ENCODE peak calls at places on chromosome 3, in six cellular contexts. V is SW480, K is nephron progenitor cell, P is stromal cell of bone marrow, E is mesenchymal stem cell, Z is nucleus accumbens. S is an unnamed sample.

GRCh38 chr3:105553851-105554250 is 187.1 kb downstream of the ALCAM start:
- DNase-seq in V (no peak), K (no peak), P (peak; percentile 28), E (no peak), Z (no peak), S (no peak)

GRCh38 chr3:182484682-182485081 is 308.6 kb upstream of the ATP11B start:
- DNase-seq in V (no peak), K (peak; percentile 11), P (no peak), E (no peak), Z (no peak), S (peak; percentile 9)

GRCh38 chr3:177420643-177421042 is 223.4 kb upstream of the TBL1XR1 start:
- DNase-seq in V (no peak), K (no peak), P (no peak), E (peak; percentile 71), Z (no peak), S (no peak)

GRCh38 chr3:100401674-100402036 is 316 bp downstream of the LNP1 start:
- DNase-seq in V (peak; percentile 48), K (peak; percentile 37), P (no peak), E (no peak), Z (no peak), S (peak; percentile 64)

GRCh38 chr3:172217877-172218276 is 178.5 kb downstream of the FNDC3B start:
- DNase-seq in V (no peak), K (no peak), P (peak; percentile 24), E (no peak), Z (no peak), S (no peak)

GRCh38 chr3:194083253-194084224 is 52.4 kb upstream of the HES1 start:
- DNase-seq in V (no peak), K (no peak), P (no peak), E (peak; percentile 37), Z (no peak), S (no peak)

GRCh38 chr3:52246264-52246620 is 683 bp downstream of the PPM1M start:
- DNase-seq in V (no peak), K (no peak), P (no peak), E (no peak), Z (no peak), S (peak; percentile 45)

GRCh38 chr3:150508401-150508800 is 37.9 kb downstream of the SERP1 start:
- DNase-seq in V (no peak), K (no peak), P (no peak), E (no peak), Z (no peak), S (no peak)

GRCh38 chr3:152641198-152641597 is 193.7 kb upstream of the P2RY1 start:
- DNase-seq in V (no peak), K (no peak), P (no peak), E (no peak), Z (no peak), S (no peak)

GRCh38 chr3:131708216-131708615 is 205.4 kb upstream of the MRPL3 start:
- DNase-seq in V (no peak), K (no peak), P (no peak), E (no peak), Z (no peak), S (no peak)

GRCh38 chr3:124492824-124493223 is 237.4 kb upstream of the UMPS start:
- DNase-seq in V (peak; percentile 90), K (peak; percentile 13), P (peak; percentile 16), E (peak; percentile 20), Z (peak; percentile 17), S (peak; percentile 93)

GRCh38 chr3:50375200-50375931 is 16.0 kb upstream of the TMEM115 start:
- DNase-seq in V (no peak), K (no peak), P (no peak), E (no peak), Z (no peak), S (no peak)

GRCh38 chr3:39075910-39076309 is 24.1 kb downstream of the WDR48 start:
- DNase-seq in V (no peak), K (no peak), P (no peak), E (no peak), Z (no peak), S (no peak)

GRCh38 chr3:17442332-17443049 is 299.9 kb downstream of the TBC1D5 start:
- DNase-seq in V (peak; percentile 29), K (no peak), P (peak; percentile 33), E (peak; percentile 16), Z (no peak), S (no peak)

GRCh38 chr3:186589115-186589514 is 18.6 kb downstream of the DNAJB11 start:
- DNase-seq in V (no peak), K (no peak), P (no peak), E (peak; percentile 10), Z (no peak), S (peak; percentile 59)

GRCh38 chr3:184358140-184358767 is 3.2 kb downstream of the CLCN2 start:
- DNase-seq in V (no peak), K (no peak), P (no peak), E (no peak), Z (no peak), S (no peak)

GRCh38 chr3:51501833-51502561 is 2.2 kb upstream of the DCAF1 start:
- DNase-seq in V (peak; percentile 55), K (peak; percentile 87), P (peak; percentile 49), E (peak; percentile 77), Z (peak; percentile 53), S (peak; percentile 58)

GRCh38 chr3:127690106-127690505 is 17.4 kb downstream of the ABTB1 start:
- DNase-seq in V (peak; percentile 57), K (no peak), P (peak; percentile 28), E (peak; percentile 45), Z (no peak), S (no peak)

GRCh38 chr3:72177075-72178050 is 392.4 kb upstream of the PROK2 start:
- DNase-seq in V (peak; percentile 37), K (peak; percentile 50), P (no peak), E (no peak), Z (no peak), S (peak; percentile 1)

GRCh38 chr3:183117046-183117445 is 17.8 kb upstream of the MCCC1 start:
- DNase-seq in V (no peak), K (no peak), P (no peak), E (no peak), Z (no peak), S (no peak)

GRCh38 chr3:66297917-66298316 is 77.1 kb downstream of the SLC25A26 start:
- DNase-seq in V (no peak), K (no peak), P (peak; percentile 86), E (peak; percentile 33), Z (no peak), S (no peak)

GRCh38 chr3:25277503-25277902 is 150.6 kb upstream of the RARB start:
- DNase-seq in V (no peak), K (no peak), P (no peak), E (no peak), Z (no peak), S (no peak)

GRCh38 chr3:177820683-177821316 is 623.5 kb upstream of the TBL1XR1 start:
- DNase-seq in V (no peak), K (no peak), P (no peak), E (peak; percentile 44), Z (no peak), S (no peak)

GRCh38 chr3:67033091-67033490 is 35.0 kb downstream of the KBTBD8 start:
- DNase-seq in V (no peak), K (no peak), P (no peak), E (no peak), Z (no peak), S (no peak)

GRCh38 chr3:99686955-99687612 is 48.7 kb downstream of the COL8A1 start:
- DNase-seq in V (peak; percentile 30), K (peak; percentile 73), P (peak; percentile 37), E (peak; percentile 74), Z (peak; percentile 3), S (peak; percentile 76)

GRCh38 chr3:85312326-85312725 is 353.5 kb downstream of the CADM2 start:
- DNase-seq in V (no peak), K (no peak), P (no peak), E (no peak), Z (no peak), S (no peak)

GRCh38 chr3:72137865-72138861 is 353.2 kb upstream of the PROK2 start:
- DNase-seq in V (no peak), K (no peak), P (no peak), E (no peak), Z (no peak), S (no peak)

GRCh38 chr3:108091498-108092259 is 848 bp upstream of the CD47 start:
- DNase-seq in V (no peak), K (no peak), P (no peak), E (no peak), Z (no peak), S (peak; percentile 65)

GRCh38 chr3:182814419-182815160 is 21.3 kb downstream of the ATP11B start:
- DNase-seq in V (no peak), K (no peak), P (no peak), E (no peak), Z (no peak), S (peak; percentile 53)

GRCh38 chr3:147925272-147925671 is 516.1 kb downstream of the ZIC1 start:
- DNase-seq in V (no peak), K (no peak), P (no peak), E (no peak), Z (no peak), S (no peak)

GRCh38 chr3:102156426-102156825 is 278.4 kb upstream of the ZPLD1 start:
- DNase-seq in V (peak; percentile 5), K (no peak), P (peak; percentile 84), E (peak; percentile 91), Z (no peak), S (peak; percentile 87)

GRCh38 chr3:112561085-112561692 is 573 bp downstream of the ATG3 start:
- DNase-seq in V (peak; percentile 74), K (peak; percentile 64), P (peak; percentile 77), E (peak; percentile 93), Z (peak; percentile 71), S (peak; percentile 85)

GRCh38 chr3:142270407-142270806 is 45.0 kb upstream of the GK5 start:
- DNase-seq in V (no peak), K (no peak), P (no peak), E (no peak), Z (no peak), S (no peak)

GRCh38 chr3:191094057-191094456 is 105.0 kb upstream of the OSTN start:
- DNase-seq in V (no peak), K (no peak), P (peak; percentile 90), E (peak; percentile 7), Z (no peak), S (no peak)

S was measured in DMS53.